ENCODE peak calls at places on chromosomes 11 and 22, in four cellular contexts. W, H, Z and G are unnamed samples.

GRCh38 chr11:128424271-128424709 is 163.1 kb downstream of the ETS1 start:
- DNase-seq in W (no peak), H (no peak), Z (no peak), G (no peak)

GRCh38 chr11:130476922-130477491 is 28.6 kb downstream of the ADAMTS15 start:
- DNase-seq in W (no peak), H (no peak), Z (no peak), G (no peak)

GRCh38 chr11:31397239-31397834 is 27.7 kb downstream of the DNAJC24 start:
- DNase-seq in W (peak), H (no peak), Z (peak), G (no peak)

GRCh38 chr11:77819921-77820564 is 479 bp downstream of the RSF1 start:
- DNase-seq in W (peak), H (no peak), Z (peak), G (peak)

GRCh38 chr22:44669725-44670027 is 32.3 kb upstream of the PRR5 start:
- DNase-seq in W (peak), H (no peak), Z (no peak), G (peak)

GRCh38 chr11:130405428-130405827 is 23.0 kb downstream of the ADAMTS8 start:
- DNase-seq in W (no peak), H (no peak), Z (no peak), G (no peak)

GRCh38 chr11:57480409-57481137 is 20.2 kb downstream of the RTN4RL2 start:
- DNase-seq in W (peak), H (no peak), Z (peak), G (peak)

GRCh38 chr22:49235463-49236300 is 592.0 kb downstream of the BRD1 start:
- DNase-seq in W (no peak), H (no peak), Z (no peak), G (no peak)

GRCh38 chr11:2541881-2542361 is 97.1 kb downstream of the KCNQ1 start:
- DNase-seq in W (no peak), H (no peak), Z (no peak), G (no peak)

GRCh38 chr11:47991266-47991830 is 11.0 kb downstream of the PTPRJ start:
- DNase-seq in W (no peak), H (no peak), Z (no peak), G (no peak)

GRCh38 chr11:71138737-71139425 is 113.5 kb downstream of the SHANK2 start:
- DNase-seq in W (no peak), H (no peak), Z (no peak), G (no peak)

GRCh38 chr11:132911186-132911585 is 621.1 kb downstream of the OPCML start:
- DNase-seq in W (no peak), H (no peak), Z (no peak), G (no peak)

GRCh38 chr11:135074397-135074998 is 662.5 kb upstream of the B3GAT1 start:
- DNase-seq in W (no peak), H (no peak), Z (no peak), G (no peak)

GRCh38 chr11:17722000-17722643 is 2.8 kb downstream of the MYOD1 start:
- DNase-seq in W (peak), H (no peak), Z (no peak), G (peak)

GRCh38 chr11:26878959-26879581 is 114.8 kb upstream of the FIBIN start:
- DNase-seq in W (no peak), H (no peak), Z (no peak), G (no peak)

GRCh38 chr22:39173787-39174497 is 21.5 kb upstream of the CBX7 start:
- DNase-seq in W (no peak), H (no peak), Z (no peak), G (no peak)

GRCh38 chr22:48653929-48654328 is 1173.7 kb downstream of the BRD1 start:
- DNase-seq in W (no peak), H (no peak), Z (no peak), G (no peak)

GRCh38 chr11:17748761-17749721 is 14.5 kb downstream of the KCNC1 start:
- DNase-seq in W (no peak), H (no peak), Z (no peak), G (no peak)

GRCh38 chr11:111376453-111376871 is 2.6 kb downstream of the POU2AF1 start:
- DNase-seq in W (no peak), H (no peak), Z (no peak), G (no peak)

GRCh38 chr22:23533328-23533762 is 46.7 kb downstream of the IGLL1 start:
- DNase-seq in W (peak), H (no peak), Z (peak), G (peak)

GRCh38 chr11:2940930-2941821 is 12.0 kb upstream of the PHLDA2 start:
- DNase-seq in W (no peak), H (no peak), Z (no peak), G (no peak)

GRCh38 chr11:116829525-116830183 is at the start of gene APOC3:
- DNase-seq in W (no peak), H (no peak), Z (peak), G (no peak)

GRCh38 chr11:65810046-65810868 is 23.4 kb downstream of the OVOL1 start:
- DNase-seq in W (no peak), H (no peak), Z (peak), G (no peak)

GRCh38 chr11:75767228-75767572 is 1.4 kb upstream of the DGAT2 start:
- DNase-seq in W (peak), H (no peak), Z (no peak), G (no peak)

GRCh38 chr11:47433991-47434786 is 8.0 kb upstream of the PSMC3 start:
- DNase-seq in W (no peak), H (no peak), Z (no peak), G (no peak)

GRCh38 chr22:38243007-38243775 is 29.6 kb downstream of the TMEM184B start:
- DNase-seq in W (no peak), H (no peak), Z (peak), G (no peak)

GRCh38 chr11:1763336-1763795 is 361 bp downstream of the CTSD start:
- DNase-seq in W (peak), H (no peak), Z (no peak), G (no peak)

GRCh38 chr11:67662806-67663514 is 11.5 kb downstream of the ALDH3B2 start:
- DNase-seq in W (no peak), H (no peak), Z (no peak), G (peak)

GRCh38 chr22:22375586-22376351 is 131.2 kb downstream of the VPREB1 start:
- DNase-seq in W (no peak), H (no peak), Z (no peak), G (no peak)

GRCh38 chr11:3170756-3171670 is 5.9 kb upstream of the OSBPL5 start:
- DNase-seq in W (no peak), H (no peak), Z (no peak), G (no peak)

GRCh38 chr11:134358165-134358852 is 26.5 kb downstream of the GLB1L2 start:
- DNase-seq in W (no peak), H (no peak), Z (no peak), G (peak)

GRCh38 chr22:20724676-20725454 is 49.0 kb upstream of the SERPIND1 start:
- DNase-seq in W (no peak), H (no peak), Z (no peak), G (no peak)

GRCh38 chr11:71255323-71255722 is 2.9 kb upstream of the SHANK2 start:
- DNase-seq in W (no peak), H (no peak), Z (no peak), G (no peak)

GRCh38 chr11:64804346-64805210 is 1.6 kb upstream of the MAP4K2 start:
- DNase-seq in W (no peak), H (no peak), Z (no peak), G (peak)

GRCh38 chr22:33831651-33832050 is 88.6 kb downstream of the LARGE1 start:
- DNase-seq in W (no peak), H (no peak), Z (no peak), G (no peak)

GRCh38 chr22:33831207-33831606 is 89.1 kb downstream of the LARGE1 start:
- DNase-seq in W (no peak), H (no peak), Z (no peak), G (peak)

GRCh38 chr22:33832558-33833151 is 87.6 kb downstream of the LARGE1 start:
- DNase-seq in W (no peak), H (no peak), Z (no peak), G (no peak)

GRCh38 chr22:33828302-33828701 is 92.0 kb downstream of the LARGE1 start:
- DNase-seq in W (no peak), H (no peak), Z (no peak), G (no peak)

GRCh38 chr22:33829549-33830280 is 90.6 kb downstream of the LARGE1 start:
- DNase-seq in W (no peak), H (no peak), Z (no peak), G (no peak)
- TF ChIP-seq NR2C2 in W (no peak), H (no peak), Z (no peak), G (no peak)

GRCh38 chr22:36860821-36861659 is at the start of gene NCF4:
- DNase-seq in W (no peak), H (peak), Z (no peak), G (no peak)

GRCh38 chr22:36860438-36860820 is 377 bp upstream of the NCF4 start:
- DNase-seq in W (no peak), H (no peak), Z (no peak), G (no peak)

GRCh38 chr22:36858156-36858555 is 2.6 kb upstream of the NCF4 start:
- DNase-seq in W (no peak), H (no peak), Z (no peak), G (no peak)

GRCh38 chr22:36858966-36859365 is 1.8 kb upstream of the NCF4 start:
- DNase-seq in W (no peak), H (no peak), Z (no peak), G (no peak)

DNA sequence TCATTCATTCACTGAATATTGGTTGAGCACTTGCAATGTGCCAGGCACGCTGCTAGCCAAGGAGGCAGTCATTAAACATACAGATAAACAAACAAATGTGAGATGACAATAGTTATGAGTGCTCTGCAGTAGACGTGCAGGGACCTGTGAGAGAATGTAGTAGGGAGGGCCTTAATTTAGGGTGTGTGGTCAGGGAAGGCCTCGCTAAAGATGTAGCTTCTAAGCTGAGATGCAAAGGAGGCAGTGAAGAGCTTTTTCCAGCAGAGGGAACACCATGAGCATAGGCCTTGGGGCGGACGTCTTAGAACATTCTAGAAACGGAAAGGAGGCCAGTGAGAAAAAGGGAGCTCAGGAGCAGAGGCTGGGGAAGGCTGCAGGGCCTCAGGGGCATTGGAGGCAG is 789 bp upstream of the NCF4 start:
- DNase-seq in W (no peak), H (no peak), Z (no peak), G (no peak)
- TF ChIP-seq ATF2 in W (no peak), H (no peak), Z (no peak), G (no peak)

DNA sequence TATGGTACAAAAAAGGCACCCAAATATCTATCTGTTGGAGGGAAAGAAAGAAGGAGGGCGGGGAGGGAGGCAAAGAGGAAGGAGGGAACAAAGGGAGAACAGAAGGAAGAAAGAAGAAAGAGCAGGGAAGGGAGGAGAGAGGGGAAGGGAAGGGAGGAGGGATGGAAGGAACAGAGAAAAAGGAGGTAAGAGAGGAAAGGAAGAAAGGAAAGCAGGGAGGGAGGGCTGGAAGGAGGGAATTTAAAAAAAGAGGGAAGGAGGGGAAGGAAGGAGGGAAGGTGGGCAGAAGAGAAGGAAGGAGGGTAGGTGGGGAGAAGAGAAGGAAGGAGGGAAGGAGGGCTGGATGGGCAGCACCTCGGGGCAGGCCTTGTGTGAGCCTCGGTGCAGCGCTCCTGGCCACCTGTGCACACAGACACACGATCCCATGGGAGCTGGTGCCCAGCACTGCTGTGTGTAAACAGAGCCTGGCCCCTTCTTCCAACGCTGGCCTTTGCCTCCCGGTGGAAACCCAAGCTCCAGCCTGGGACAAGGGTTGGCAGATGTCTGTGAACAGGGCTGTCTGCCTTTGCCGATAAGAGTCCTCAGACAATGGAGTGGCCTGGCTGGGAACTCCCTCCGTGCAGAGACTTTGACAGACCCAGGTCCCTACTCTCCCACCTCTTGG is 23.2 kb downstream of the SMIM38 start:
- DNase-seq in W (no peak), H (no peak), Z (no peak), G (no peak)
- TF ChIP-seq NR2C2 in W (no peak), H (no peak), Z (no peak), G (no peak)

DNA sequence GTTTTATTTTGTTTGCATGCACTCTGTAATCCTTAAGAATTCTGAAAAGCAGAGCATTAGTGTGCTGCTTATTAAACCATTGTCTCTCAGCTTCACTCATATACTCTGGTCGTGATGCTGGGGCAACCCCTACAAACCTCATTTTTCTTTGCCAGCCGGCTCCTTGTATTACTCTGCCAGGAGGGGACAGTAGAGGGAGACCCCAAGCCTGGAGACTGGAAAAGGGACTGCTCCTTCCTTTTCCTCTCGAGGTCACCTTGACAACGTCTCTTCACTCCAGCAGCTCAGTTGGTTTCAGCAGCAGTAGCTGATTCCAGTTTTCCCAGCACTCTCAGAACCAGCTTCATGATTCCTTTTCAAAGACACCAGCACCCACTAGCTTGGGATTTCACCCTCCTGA is 2.8 kb upstream of the JHY start:
- DNase-seq in W (no peak), H (no peak), Z (no peak), G (no peak)
- TF ChIP-seq ATF2 in W (no peak), H (no peak), Z (no peak), G (no peak)

DNA sequence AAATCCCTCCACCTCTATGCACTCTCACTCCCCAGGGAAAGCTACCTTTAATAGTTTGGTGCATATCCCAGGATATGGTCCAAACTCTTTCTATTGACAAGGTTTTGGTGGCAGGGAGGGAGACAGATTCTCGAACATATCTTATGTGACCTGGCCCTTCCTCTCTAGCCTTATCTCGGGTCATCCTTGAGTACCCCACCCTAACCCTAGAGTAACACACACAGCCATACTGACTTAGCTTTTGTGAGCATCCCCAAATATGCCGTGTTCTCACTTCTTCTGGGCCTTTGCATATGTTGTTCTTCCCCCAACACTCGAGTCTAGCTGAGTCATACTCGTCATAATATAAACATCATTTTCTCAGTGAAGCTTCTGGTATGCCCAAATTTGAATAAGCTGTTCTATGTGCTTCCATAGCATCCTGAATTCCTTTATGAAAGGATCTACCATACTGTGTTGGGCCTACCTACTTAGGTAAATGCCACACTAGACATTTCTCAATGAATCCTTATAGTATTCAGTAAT is 7.9 kb downstream of the TTC17 start:
- DNase-seq in W (peak), H (no peak), Z (no peak), G (no peak)
- TF ChIP-seq NR2C2 in W (no peak), H (no peak), Z (no peak), G (no peak)

GRCh38 chr22:42877158-42877557 is 20.1 kb upstream of the ARFGAP3 start:
- DNase-seq in W (no peak), H (no peak), Z (no peak), G (no peak)

GRCh38 chr22:42876041-42876440 is 19.0 kb upstream of the ARFGAP3 start:
- DNase-seq in W (no peak), H (no peak), Z (no peak), G (no peak)

GRCh38 chr22:42879371-42880021 is 22.4 kb upstream of the ARFGAP3 start:
- DNase-seq in W (no peak), H (no peak), Z (no peak), G (no peak)

GRCh38 chr22:42878561-42879305 is 21.7 kb upstream of the ARFGAP3 start:
- DNase-seq in W (no peak), H (no peak), Z (no peak), G (no peak)

GRCh38 chr22:42877597-42878340 is 20.7 kb upstream of the ARFGAP3 start:
- DNase-seq in W (no peak), H (no peak), Z (no peak), G (no peak)
- TF ChIP-seq ATF2 in W (no peak), H (no peak), Z (no peak), G (no peak)

GRCh38 chr22:35524966-35525686 is 15.5 kb upstream of the RASD2 start:
- DNase-seq in W (no peak), H (no peak), Z (no peak), G (no peak)
- TF ChIP-seq NR2C2 in W (no peak), H (no peak), Z (no peak), G (no peak)

GRCh38 chr11:62217191-62217748 is 8.8 kb downstream of the SCGB2A1 start:
- DNase-seq in W (peak), H (no peak), Z (peak), G (no peak)
- TF ChIP-seq ATF2 in W (no peak), H (no peak), Z (no peak), G (no peak)

DNA sequence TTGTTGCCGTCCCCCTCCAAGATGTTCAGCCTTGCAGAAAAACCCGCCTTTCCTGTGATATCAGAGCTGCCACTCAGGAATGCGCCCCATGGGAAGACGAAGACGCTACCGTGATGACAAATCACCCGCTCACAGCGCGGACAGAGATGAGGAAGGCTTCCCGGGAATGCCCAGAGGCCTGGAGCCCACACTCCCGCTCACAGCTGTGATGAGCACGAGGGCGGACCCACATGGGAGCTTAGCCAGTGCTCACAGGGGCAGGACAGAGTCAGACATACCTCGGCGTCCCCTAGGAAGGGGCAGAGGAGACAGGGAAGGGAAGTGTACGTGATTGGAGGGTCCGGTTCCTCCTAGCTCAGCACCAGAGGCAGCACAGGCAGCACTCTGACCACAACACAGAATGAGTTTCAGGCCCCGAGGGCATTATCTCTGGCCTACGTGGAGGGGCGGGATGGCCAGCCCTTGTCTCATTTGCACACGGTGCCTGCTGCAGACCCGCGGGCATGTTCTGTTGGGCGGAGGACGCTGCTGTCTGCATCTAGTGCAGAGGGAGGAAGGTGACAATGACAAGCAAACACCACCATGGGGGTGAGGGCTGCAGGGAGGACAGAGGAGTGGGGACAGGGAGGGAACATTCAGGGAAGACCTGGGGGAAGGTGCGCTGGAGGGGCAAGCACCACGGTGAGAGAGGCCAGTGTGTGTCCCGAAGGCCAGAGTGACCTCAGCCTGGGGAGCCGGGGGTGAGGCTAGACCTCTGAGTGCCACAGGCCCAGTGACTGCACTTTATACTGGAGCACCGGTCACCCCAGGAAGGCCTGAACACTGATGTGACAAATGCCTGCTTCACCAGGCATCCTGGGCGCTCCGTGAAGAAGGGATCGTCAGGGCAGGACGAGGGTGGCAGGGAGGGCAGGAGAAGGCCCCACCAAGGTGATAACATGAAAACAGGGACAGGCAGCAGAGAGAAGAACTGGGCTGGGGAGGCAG is 79.6 kb downstream of the CELSR1 start:
- DNase-seq in W (no peak), H (no peak), Z (no peak), G (no peak)
- TF ChIP-seq NR2C2 in W (no peak), H (no peak), Z (no peak), G (no peak)